ENCODE peak calls at places on chromosomes 1 and 21, in four cellular contexts. B, X, C and O are unnamed samples.

GRCh38 chr1:107252271-107252670 is 111.4 kb downstream of the NTNG1 start:
- DNase-seq in C (no peak), X (no peak), B (no peak), O (no peak)

GRCh38 chr1:116574581-116575291 is 3.9 kb upstream of the CD58 start:
- DNase-seq in B (no peak), X (peak), C (peak), O (peak)

GRCh38 chr1:182622795-182623528 is 18.8 kb upstream of the RGS16 start:
- DNase-seq in X (no peak), C (no peak), B (no peak), O (no peak)

GRCh38 chr1:53505891-53506290 is 46.7 kb downstream of the DMRTB1 start:
- DNase-seq in B (no peak), X (no peak), C (no peak), O (no peak)

GRCh38 chr1:150696151-150696550 is 803 bp downstream of the GOLPH3L start:
- DNase-seq in X (no peak), C (no peak), B (no peak), O (no peak)

GRCh38 chr1:175317309-175317708 is 124.7 kb upstream of the KIAA0040 start:
- DNase-seq in C (no peak), X (peak), B (no peak), O (peak)

GRCh38 chr1:75986478-75986877 is 54.3 kb upstream of the ASB17 start:
- DNase-seq in X (no peak), B (no peak), C (no peak), O (no peak)

GRCh38 chr21:34534522-34534921 is 22.5 kb upstream of the KCNE1 start:
- DNase-seq in C (no peak), B (no peak), X (no peak), O (peak)

GRCh38 chr21:18522181-18522771 is 118.7 kb upstream of the TMPRSS15 start:
- DNase-seq in B (no peak), X (peak), C (peak), O (no peak)

GRCh38 chr1:189673223-189673622 is 804.4 kb downstream of the BRINP3 start:
- DNase-seq in B (no peak), C (no peak), X (no peak), O (no peak)

GRCh38 chr1:153642161-153642560 is 8.3 kb downstream of the CHTOP start:
- DNase-seq in C (no peak), B (peak), X (no peak), O (no peak)

GRCh38 chr1:68111804-68112436 is 61.5 kb upstream of the DIRAS3 start:
- DNase-seq in C (peak), B (peak), X (peak), O (peak)

GRCh38 chr1:216456682-216457081 is 33.4 kb upstream of the USH2A start:
- DNase-seq in B (no peak), X (peak), C (peak), O (peak)

GRCh38 chr1:197437891-197438853 is 170.1 kb downstream of the CRB1 start:
- DNase-seq in X (no peak), B (no peak), C (no peak), O (no peak)

GRCh38 chr1:202131956-202132821 is 9.5 kb downstream of the GPR37L1 start:
- DNase-seq in X (no peak), C (no peak), B (peak), O (no peak)

GRCh38 chr1:216045400-216045799 is 377.8 kb downstream of the USH2A start:
- DNase-seq in C (peak), B (no peak), X (no peak), O (peak)

GRCh38 chr1:20633190-20634064 is at the start of gene PINK1:
- DNase-seq in X (peak), B (peak), C (peak), O (peak)

GRCh38 chr1:40401427-40402201 is 28.1 kb downstream of the SMAP2 start:
- DNase-seq in X (no peak), C (no peak), B (no peak), O (no peak)

DNA sequence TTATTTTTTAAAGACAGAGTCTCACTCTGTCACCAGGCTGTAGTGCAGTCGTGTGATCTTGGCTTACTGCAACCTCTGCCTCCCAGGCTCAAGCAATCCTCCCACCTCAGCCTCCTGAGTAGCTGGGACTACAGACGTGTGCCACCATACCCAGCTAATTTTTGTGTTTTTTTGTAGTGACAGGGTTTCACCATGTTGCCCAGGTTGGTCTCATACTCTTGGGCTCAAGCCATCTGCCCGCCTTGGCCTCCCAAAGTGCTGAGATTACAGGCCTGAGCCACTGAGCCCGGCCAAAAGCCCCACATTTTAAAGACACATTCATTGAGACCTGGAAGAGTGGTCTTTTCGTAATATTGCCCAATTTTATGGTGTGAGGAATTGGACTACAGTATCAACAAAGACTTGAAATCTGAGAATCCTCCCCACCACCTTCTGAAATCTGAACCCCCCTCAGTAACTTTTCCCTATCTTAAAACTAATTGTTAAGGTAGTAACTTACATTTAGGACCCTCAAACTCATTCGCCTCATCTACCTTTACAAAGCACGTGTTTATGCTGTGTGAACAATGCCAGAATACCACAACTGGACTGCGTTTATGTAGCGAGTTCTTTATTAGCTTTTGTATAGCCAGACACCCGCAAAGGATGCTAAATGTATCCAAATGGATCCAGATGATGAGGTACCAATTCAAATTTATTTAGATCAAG is 2.7 kb downstream of the ERRFI1 start:
- DNase-seq in X (no peak), C (no peak), B (no peak), O (no peak)
- H3K27ac ChIP-seq in X (peak), C (peak), B (no peak), O (no peak)

DNA sequence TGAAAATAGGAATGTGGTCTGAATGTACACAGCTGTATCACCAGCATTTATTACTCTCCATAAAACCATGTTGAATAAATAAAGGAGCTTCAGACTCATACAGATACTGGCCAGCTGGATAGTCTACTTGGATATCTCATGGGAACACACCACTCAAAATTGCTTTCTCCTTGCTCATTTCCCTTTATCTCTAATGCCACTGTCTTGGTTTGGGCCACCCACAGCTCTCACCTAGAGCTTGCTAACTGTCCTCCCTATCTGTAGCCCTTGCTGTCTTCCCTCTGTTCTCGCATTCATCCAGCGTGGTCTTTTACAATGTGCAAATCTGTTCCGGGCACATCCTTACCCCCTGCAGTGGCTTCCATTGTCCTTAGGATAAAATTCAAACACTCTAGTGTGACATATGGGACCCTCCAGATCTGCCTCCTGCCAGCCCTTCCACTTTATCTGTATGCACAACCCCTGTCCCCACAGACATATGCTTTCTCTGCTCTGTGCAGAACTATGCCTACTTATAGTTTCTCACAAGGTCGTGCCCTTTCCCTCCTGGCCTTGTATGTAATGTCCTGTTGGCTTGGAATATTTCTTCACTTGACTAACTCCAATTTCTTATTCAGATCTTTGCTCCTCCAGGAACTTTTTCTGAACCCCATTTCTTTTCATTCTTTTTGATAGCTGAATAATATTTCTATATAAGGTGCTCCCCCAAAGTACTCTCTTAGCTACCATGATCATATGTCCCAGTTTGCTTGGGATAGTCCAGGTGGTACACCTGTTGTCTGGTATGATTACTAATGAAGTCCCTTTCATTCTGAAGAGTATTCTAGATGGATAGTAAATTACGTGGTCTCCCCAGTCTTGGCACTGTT is 2.9 kb downstream of the FLVCR1 start:
- DNase-seq in B (no peak), C (peak), X (peak), O (peak)
- H3K4me3 ChIP-seq in B (no peak), C (peak), X (peak), O (peak)

GRCh38 chr1:7401814-7402547 is 369.1 kb upstream of the VAMP3 start:
- DNase-seq in B (peak), C (peak), X (no peak), O (peak)
- H3K27ac ChIP-seq in B (no peak), C (peak), X (no peak), O (peak)

GRCh38 chr1:3931310-3931700 is 31.2 kb upstream of the C1orf174 start:
- DNase-seq in X (no peak), C (no peak), B (no peak), O (no peak)

GRCh38 chr1:3930696-3931309 is 30.7 kb upstream of the C1orf174 start:
- DNase-seq in C (no peak), B (no peak), X (no peak), O (no peak)

GRCh38 chr1:3929122-3929521 is 29.1 kb upstream of the C1orf174 start:
- DNase-seq in B (no peak), X (no peak), C (no peak), O (no peak)

GRCh38 chr1:3930282-3930681 is 30.2 kb upstream of the C1orf174 start:
- DNase-seq in C (no peak), X (no peak), B (no peak), O (no peak)

GRCh38 chr1:3932156-3932555 is 32.1 kb upstream of the C1orf174 start:
- DNase-seq in B (no peak), C (no peak), X (no peak), O (no peak)
- H3K4me3 ChIP-seq in B (no peak), C (no peak), X (no peak), O (no peak)